ENCODE peak calls at places on chromosomes 6 and 20, in ten cellular contexts. K, I, X, U, B, Y, N, T, F and P are unnamed samples.

GRCh38 chr20:64102647-64103354 is 4.6 kb downstream of the NPBWR2 start:
- DNase-seq in K (no peak), I (peak), X (no peak), U (no peak), B (peak), Y (no peak), N (no peak), T (no peak), F (no peak), P (peak)

GRCh38 chr6:17045581-17046322 is 56.1 kb upstream of the STMND1 start:
- DNase-seq in K (peak), I (peak), X (peak), U (peak), B (no peak), Y (no peak), N (no peak), T (no peak), F (no peak), P (no peak)

GRCh38 chr6:33851959-33852358 is 48.2 kb upstream of the MLN start:
- DNase-seq in K (peak), I (no peak), X (peak), U (peak), B (no peak), Y (peak), N (peak), T (peak), F (no peak), P (peak)

GRCh38 chr20:37907677-37908397 is 4.9 kb downstream of the VSTM2L start:
- DNase-seq in K (peak), I (no peak), X (peak), U (peak), B (no peak), Y (no peak), N (peak), T (no peak), F (no peak), P (no peak)

GRCh38 chr20:33744773-33745385 is 13.1 kb downstream of the ZNF341 start:
- DNase-seq in K (no peak), I (no peak), X (no peak), U (no peak), B (no peak), Y (no peak), N (no peak), T (no peak), F (no peak), P (no peak)

GRCh38 chr20:41173791-41174341 is 36.5 kb downstream of the PLCG1 start:
- DNase-seq in K (no peak), I (no peak), X (no peak), U (no peak), B (peak), Y (no peak), N (no peak), T (no peak), F (peak), P (no peak)

GRCh38 chr6:3305831-3306230 is 47.1 kb downstream of the PSMG4 start:
- DNase-seq in K (no peak), I (no peak), X (no peak), U (no peak), B (no peak), Y (no peak), N (no peak), T (no peak), F (no peak), P (no peak)

GRCh38 chr6:135870722-135871121 is 19.2 kb downstream of the PDE7B start:
- DNase-seq in K (no peak), I (no peak), X (peak), U (peak), B (no peak), Y (no peak), N (no peak), T (no peak), F (no peak), P (no peak)

GRCh38 chr20:61728786-61729365 is 336.8 kb downstream of the TAF4 start:
- DNase-seq in K (no peak), I (no peak), X (no peak), U (no peak), B (no peak), Y (no peak), N (no peak), T (no peak), F (no peak), P (no peak)

GRCh38 chr6:116159782-116160524 is 34.0 kb upstream of the COL10A1 start:
- DNase-seq in K (no peak), I (no peak), X (peak), U (no peak), B (no peak), Y (no peak), N (no peak), T (no peak), F (no peak), P (no peak)

GRCh38 chr6:18415671-18416340 is 28.7 kb downstream of the RNF144B start:
- DNase-seq in K (peak), I (no peak), X (no peak), U (no peak), B (no peak), Y (no peak), N (no peak), T (no peak), F (no peak), P (no peak)

GRCh38 chr20:35269055-35269781 is 8.7 kb downstream of the MMP24OS start:
- DNase-seq in K (peak), I (peak), X (peak), U (peak), B (peak), Y (peak), N (peak), T (peak), F (peak), P (peak)

GRCh38 chr20:63416631-63417030 is 55.5 kb upstream of the CHRNA4 start:
- DNase-seq in K (no peak), I (no peak), X (no peak), U (no peak), B (no peak), Y (no peak), N (no peak), T (no peak), F (no peak), P (no peak)

GRCh38 chr6:130997061-130997753 is 65.8 kb downstream of the EPB41L2 start:
- DNase-seq in K (peak), I (no peak), X (no peak), U (peak), B (no peak), Y (no peak), N (no peak), T (no peak), F (no peak), P (no peak)

GRCh38 chr20:10171864-10172751 is 46.5 kb upstream of the SNAP25 start:
- DNase-seq in K (peak), I (peak), X (peak), U (peak), B (peak), Y (no peak), N (peak), T (no peak), F (no peak), P (peak)

GRCh38 chr6:136647363-136647763 is 97.1 kb upstream of the MAP7 start:
- DNase-seq in K (peak), I (no peak), X (peak), U (peak), B (no peak), Y (no peak), N (peak), T (no peak), F (peak), P (no peak)

GRCh38 chr6:159093608-159094443 is 49.0 kb upstream of the TAGAP start:
- DNase-seq in K (no peak), I (no peak), X (no peak), U (no peak), B (no peak), Y (no peak), N (no peak), T (no peak), F (no peak), P (no peak)

GRCh38 chr6:2719053-2719375 is 31.7 kb downstream of the MYLK4 start:
- DNase-seq in K (no peak), I (no peak), X (no peak), U (peak), B (no peak), Y (no peak), N (no peak), T (no peak), F (no peak), P (no peak)

GRCh38 chr6:37006793-37007339 is 1.4 kb downstream of the FGD2 start:
- DNase-seq in K (peak), I (no peak), X (peak), U (no peak), B (no peak), Y (no peak), N (peak), T (no peak), F (no peak), P (no peak)

GRCh38 chr20:58233393-58233792 is 4.9 kb upstream of the ANKRD60 start:
- DNase-seq in K (no peak), I (no peak), X (no peak), U (no peak), B (no peak), Y (no peak), N (no peak), T (no peak), F (no peak), P (no peak)

GRCh38 chr20:46375771-46376170 is 30.6 kb downstream of the ELMO2 start:
- DNase-seq in K (no peak), I (no peak), X (no peak), U (peak), B (no peak), Y (no peak), N (no peak), T (no peak), F (no peak), P (no peak)

GRCh38 chr20:63124092-63124781 is 91.7 kb downstream of the YTHDF1 start:
- DNase-seq in K (peak), I (no peak), X (peak), U (peak), B (peak), Y (no peak), N (no peak), T (no peak), F (no peak), P (no peak)

GRCh38 chr6:47419621-47420020 is 58.0 kb upstream of the CD2AP start:
- DNase-seq in K (no peak), I (no peak), X (peak), U (no peak), B (no peak), Y (no peak), N (no peak), T (no peak), F (no peak), P (no peak)

GRCh38 chr20:1833728-1834726 is 61.2 kb upstream of the SIRPA start:
- DNase-seq in K (no peak), I (no peak), X (no peak), U (no peak), B (no peak), Y (no peak), N (no peak), T (no peak), F (no peak), P (no peak)

GRCh38 chr6:33696538-33697518 is 14.7 kb downstream of the UQCC2 start:
- DNase-seq in K (peak), I (no peak), X (peak), U (peak), B (no peak), Y (no peak), N (peak), T (no peak), F (peak), P (no peak)

GRCh38 chr6:75204959-75205775 is 686 bp downstream of the COL12A1 start:
- DNase-seq in K (peak), I (peak), X (peak), U (peak), B (peak), Y (no peak), N (no peak), T (no peak), F (peak), P (no peak)

GRCh38 chr6:131696956-131697355 is 4.2 kb downstream of the OR2A4 start:
- DNase-seq in K (no peak), I (no peak), X (no peak), U (no peak), B (no peak), Y (no peak), N (no peak), T (no peak), F (no peak), P (no peak)

GRCh38 chr6:17413313-17413750 is 19.9 kb downstream of the CAP2 start:
- DNase-seq in K (peak), I (no peak), X (peak), U (peak), B (no peak), Y (no peak), N (no peak), T (no peak), F (no peak), P (no peak)

GRCh38 chr6:68710496-68710895 is 75.4 kb downstream of the ADGRB3 start:
- DNase-seq in K (no peak), I (no peak), X (no peak), U (no peak), B (no peak), Y (no peak), N (no peak), T (no peak), F (no peak), P (no peak)

GRCh38 chr20:45427236-45428149 is 11.6 kb downstream of the PIGT start:
- DNase-seq in K (no peak), I (no peak), X (no peak), U (peak), B (no peak), Y (no peak), N (no peak), T (peak), F (no peak), P (no peak)

GRCh38 chr20:6765469-6766058 is 1.9 kb upstream of the BMP2 start:
- DNase-seq in K (peak), I (peak), X (peak), U (peak), B (no peak), Y (peak), N (peak), T (peak), F (no peak), P (peak)

GRCh38 chr20:46215913-46216707 is 92.2 kb downstream of the CDH22 start:
- DNase-seq in K (peak), I (no peak), X (peak), U (peak), B (no peak), Y (no peak), N (peak), T (peak), F (peak), P (no peak)

GRCh38 chr6:113276631-113277030 is 580.5 kb upstream of the MARCKS start:
- DNase-seq in K (no peak), I (no peak), X (no peak), U (peak), B (no peak), Y (no peak), N (no peak), T (no peak), F (no peak), P (no peak)

GRCh38 chr20:44656447-44656846 is 4.9 kb upstream of the ADA start:
- DNase-seq in K (no peak), I (no peak), X (no peak), U (no peak), B (no peak), Y (no peak), N (no peak), T (no peak), F (no peak), P (no peak)

GRCh38 chr6:5078121-5078695 is 6.9 kb upstream of the PPP1R3G start:
- DNase-seq in K (no peak), I (no peak), X (peak), U (no peak), B (no peak), Y (peak), N (no peak), T (peak), F (no peak), P (peak)

GRCh38 chr20:1757606-1758507 is 100.3 kb upstream of the SIRPG start:
- DNase-seq in K (no peak), I (no peak), X (no peak), U (no peak), B (no peak), Y (peak), N (no peak), T (no peak), F (no peak), P (no peak)

GRCh38 chr6:50818673-50819072 is at the start of gene TFAP2B:
- DNase-seq in K (no peak), I (no peak), X (no peak), U (no peak), B (no peak), Y (no peak), N (no peak), T (no peak), F (no peak), P (no peak)

GRCh38 chr6:157575436-157576145 is 194.6 kb downstream of the ZDHHC14 start:
- DNase-seq in K (no peak), I (no peak), X (no peak), U (no peak), B (no peak), Y (no peak), N (no peak), T (no peak), F (no peak), P (no peak)